ENCODE peak calls at places on chromosomes 4 and X, in five cellular contexts. F is lower lobe of right lung; H is CD4-positive, alpha-beta memory T cell; G is GM23248; M is tibial nerve. Q is an unnamed sample.
A peak's percentile ranks its signal among the peaks of the same experiment; 100 is the strongest.

GRCh38 chr4:109432203-109432602 is 1.4 kb upstream of the SEC24B start:
- DNase-seq in H (no peak), G (no peak), F (no peak), M (no peak), Q (no peak)

GRCh38 chr4:10403633-10404445 is 53.4 kb downstream of the ZNF518B start:
- DNase-seq in G (peak; percentile 66), H (peak; percentile 23), M (peak; percentile 60), F (no peak), Q (no peak)

GRCh38 chr4:94508256-94508655 is 56.5 kb downstream of the PDLIM5 start:
- DNase-seq in M (no peak), G (peak; percentile 17), F (no peak), H (no peak), Q (no peak)

GRCh38 chrX:48695925-48696300 is 621 bp upstream of the SUV39H1 start:
- DNase-seq in G (no peak), H (no peak), M (no peak), F (no peak), Q (no peak)

GRCh38 chr4:111631157-111631999 is 513.9 kb upstream of the FAM241A start:
- DNase-seq in G (peak; percentile 57), M (no peak), F (no peak), H (no peak), Q (no peak)

GRCh38 chr4:101218894-101219293 is 128.4 kb downstream of the PPP3CA start:
- DNase-seq in M (no peak), G (no peak), H (no peak), F (no peak), Q (no peak)

GRCh38 chr4:127623755-127624087 is 9.0 kb upstream of the INTU start:
- DNase-seq in H (no peak), F (no peak), M (no peak), G (peak; percentile 46), Q (no peak)

GRCh38 chr4:44194365-44194764 is 254.2 kb downstream of the KCTD8 start:
- DNase-seq in M (no peak), H (no peak), F (no peak), G (no peak), Q (no peak)

GRCh38 chr4:288891-289290 is 16.4 kb downstream of the ZNF732 start:
- DNase-seq in H (no peak), M (no peak), F (no peak), G (no peak), Q (no peak)

GRCh38 chr4:3399277-3400194 is 42.2 kb upstream of the HGFAC start:
- DNase-seq in G (peak; percentile 13), H (no peak), F (no peak), M (no peak), Q (no peak)

GRCh38 chr4:81397635-81398034 is 74.1 kb downstream of the RASGEF1B start:
- DNase-seq in M (no peak), H (no peak), F (no peak), G (no peak), Q (no peak)

GRCh38 chrX:437636-438390 is 51.1 kb upstream of the PPP2R3B start:
- DNase-seq in H (no peak), M (no peak), G (no peak), F (peak; percentile 41), Q (no peak)

GRCh38 chrX:134004038-134004437 is 18.6 kb upstream of the GPC3 start:
- DNase-seq in H (no peak), F (no peak), G (peak; percentile 42), M (peak; percentile 28), Q (no peak)

GRCh38 chrX:103730147-103730546 is 19.4 kb downstream of the TMEM31 start:
- DNase-seq in M (no peak), G (peak; percentile 5), F (no peak), H (no peak), Q (no peak)

GRCh38 chrX:100368167-100368566 is 41.9 kb downstream of the PCDH19 start:
- DNase-seq in G (peak; percentile 22), H (peak; percentile 1), F (no peak), M (no peak), Q (no peak)

GRCh38 chr4:42568610-42569207 is 88.2 kb downstream of the ATP8A1 start:
- DNase-seq in F (no peak), H (peak; percentile 61), M (peak; percentile 81), G (peak; percentile 77), Q (peak; percentile 52)

GRCh38 chr4:184824081-184824775 is 1.5 kb downstream of the ACSL1 start:
- DNase-seq in G (peak; percentile 8), H (no peak), F (no peak), M (no peak), Q (no peak)

GRCh38 chr4:113052379-113052951 is 3.0 kb downstream of the ANK2 start:
- DNase-seq in M (no peak), G (peak; percentile 65), F (no peak), H (no peak), Q (no peak)

GRCh38 chr4:69656653-69657158 is 3.7 kb upstream of the UGT2A1 start:
- DNase-seq in G (no peak), M (no peak), F (no peak), H (no peak), Q (no peak)

DNA sequence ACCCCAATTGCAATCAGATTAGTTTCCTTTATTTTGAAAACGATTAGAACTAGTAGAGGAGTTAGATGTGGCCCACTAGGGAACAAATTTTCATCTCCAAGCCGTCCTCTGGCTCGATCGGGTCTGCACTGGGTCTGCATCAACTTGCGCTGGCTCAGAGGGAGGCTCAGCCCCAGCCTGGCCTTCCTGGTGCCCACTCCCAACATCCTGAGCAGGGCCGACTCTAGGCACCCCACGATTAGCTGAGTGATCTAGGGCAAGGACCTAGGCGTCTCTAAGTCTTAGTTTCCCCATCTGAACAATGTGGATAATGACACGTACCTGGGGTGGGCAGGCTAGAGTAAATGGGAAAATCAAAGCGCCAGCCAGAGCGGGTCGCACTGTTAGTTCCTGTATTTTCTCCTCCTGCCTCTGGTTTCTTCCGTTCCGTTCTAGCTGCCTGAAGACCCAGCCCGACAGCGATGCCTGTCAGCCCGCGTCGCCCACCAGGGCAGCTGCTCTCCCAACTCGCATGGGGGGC is 7.7 kb upstream of the HAND2 start:
- DNase-seq in F (no peak), G (peak; percentile 55), M (no peak), H (no peak), Q (no peak)
- H3K27ac ChIP-seq in F (no peak overlapping the region), G (no peak overlapping the region), M (no peak overlapping the region), H (no peak overlapping the region), Q (no peak overlapping the region)

GRCh38 chrX:45986971-45987370 is 558.2 kb downstream of the ZNF674 start:
- DNase-seq in G (peak; percentile 34), H (no peak), F (no peak), M (no peak), Q (no peak)
- H3K27ac ChIP-seq in G (no peak overlapping the region), H (no peak overlapping the region), F (no peak overlapping the region), M (no peak overlapping the region), Q (no peak overlapping the region)

GRCh38 chr4:39873823-39874222 is 103.9 kb downstream of the PDS5A start:
- DNase-seq in H (peak; percentile 2), F (no peak), G (peak; percentile 2), M (no peak), Q (no peak)
- H3K27ac ChIP-seq in H (no peak overlapping the region), F (no peak overlapping the region), G (no peak overlapping the region), M (no peak overlapping the region), Q (no peak overlapping the region)

GRCh38 chr4:180909279-180909678 is 1333.9 kb upstream of the TENM3 start:
- DNase-seq in F (no peak), G (peak; percentile 54), H (no peak), M (no peak), Q (no peak)

GRCh38 chr4:180913750-180914149 is 1329.5 kb upstream of the TENM3 start:
- DNase-seq in G (peak; percentile 84), M (no peak), F (no peak), H (no peak), Q (no peak)
- H3K27ac ChIP-seq in G (peak overlapping the region; percentile 74), M (no peak overlapping the region), F (no peak overlapping the region), H (no peak overlapping the region), Q (no peak overlapping the region)

DNA sequence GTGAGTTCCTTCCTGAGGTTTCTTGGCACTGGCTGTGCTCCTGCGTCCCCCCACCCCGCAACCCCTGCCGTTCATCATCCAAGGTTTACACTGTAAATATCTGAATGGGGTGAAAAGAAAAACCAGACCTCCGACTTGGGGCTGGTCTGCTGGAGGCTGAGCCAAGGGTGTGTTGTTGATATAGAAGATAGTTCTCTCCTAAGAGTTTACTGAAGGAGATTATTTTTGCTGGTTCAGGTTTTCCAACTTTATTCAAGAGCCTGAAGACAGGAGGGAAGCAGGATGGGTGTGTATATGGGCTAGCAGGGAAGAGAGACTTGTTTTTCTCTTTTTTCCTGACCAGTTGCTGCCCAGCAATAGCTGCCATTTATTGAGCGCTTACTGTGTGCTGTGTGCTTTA is 34.8 kb downstream of the NHSL2 start:
- DNase-seq in F (no peak), G (no peak), H (no peak), M (no peak), Q (no peak)
- H3K27ac ChIP-seq in F (no peak overlapping the region), G (no peak overlapping the region), H (no peak overlapping the region), M (peak overlapping the region; percentile 67), Q (no peak overlapping the region)

DNA sequence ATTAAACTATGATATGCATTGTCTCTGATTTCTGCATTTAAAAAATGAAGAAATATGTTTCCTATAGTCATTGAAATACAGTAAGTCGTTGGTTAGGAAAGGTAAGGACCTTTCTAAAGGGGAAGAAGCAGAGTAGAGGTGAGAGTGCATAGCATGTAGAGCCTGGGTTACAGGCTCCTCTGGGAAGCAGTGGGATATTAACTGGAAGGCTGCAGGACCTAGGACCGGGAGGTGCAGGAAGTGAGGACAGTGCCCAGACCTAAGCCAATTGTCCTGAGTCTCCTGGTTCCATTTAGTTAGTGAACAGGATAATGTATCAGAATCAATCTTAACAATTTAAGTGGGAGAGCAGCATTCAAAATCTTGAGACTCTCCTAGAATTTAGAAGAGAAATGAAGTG is 237.1 kb upstream of the NUDT6 start:
- DNase-seq in H (no peak), F (no peak), G (no peak), M (no peak), Q (no peak)
- H3K27ac ChIP-seq in H (no peak overlapping the region), F (no peak overlapping the region), G (no peak overlapping the region), M (no peak overlapping the region), Q (no peak overlapping the region)

GRCh38 chr4:36196145-36196925 is 48.0 kb downstream of the ARAP2 start:
- DNase-seq in G (no peak), M (no peak), H (no peak), F (no peak), Q (no peak)
- H3K27ac ChIP-seq in G (no peak overlapping the region), M (no peak overlapping the region), H (no peak overlapping the region), F (no peak overlapping the region), Q (no peak overlapping the region)

GRCh38 chr4:76300012-76300411 is 6.5 kb upstream of the STBD1 start:
- DNase-seq in F (peak; percentile 59), H (no peak), G (no peak), M (no peak), Q (no peak)
- H3K27ac ChIP-seq in F (no peak overlapping the region), H (no peak overlapping the region), G (no peak overlapping the region), M (no peak overlapping the region), Q (no peak overlapping the region)

DNA sequence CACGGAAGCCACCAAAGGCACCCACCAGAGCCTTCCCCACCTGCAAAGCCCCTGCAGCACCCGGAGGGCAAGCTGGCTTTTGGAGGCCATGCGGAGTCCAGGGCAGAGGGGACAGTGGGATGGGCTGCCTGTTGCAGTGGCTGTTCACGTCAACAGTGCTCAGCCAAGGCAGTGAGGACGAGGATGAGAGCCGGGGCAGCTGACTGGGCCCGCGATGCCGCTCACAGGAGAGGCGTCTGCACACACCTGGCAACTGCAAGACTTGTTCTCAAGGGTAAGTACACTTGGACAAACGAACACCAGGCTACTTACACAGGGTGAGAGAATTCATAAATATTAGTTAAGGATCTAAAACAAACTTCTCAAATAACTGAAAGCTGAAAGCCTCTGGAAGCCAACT is 19.6 kb downstream of the FGFR3 start:
- DNase-seq in F (no peak), G (no peak), H (no peak), M (no peak), Q (no peak)
- H3K27ac ChIP-seq in F (no peak overlapping the region), G (no peak overlapping the region), H (no peak overlapping the region), M (no peak overlapping the region), Q (no peak overlapping the region)

Q was measured in CD8-positive, alpha-beta memory T cell.